ENCODE peak calls at places on chromosomes 6 and 20, in six cellular contexts. One of them, this sample, is unnamed. For H3K4me1, the result is how much of the 10 kb centered on the place peaks cover.

GRCh38 chr20:50521709-50522674 is 11.8 kb downstream of the PTPN1 start:
- DNase-seq in A549: no peak
- DNase-seq in breast epithelium: no peak
- DNase-seq in adrenal gland: no peak
- DNase-seq in stomach: no peak
- DNase-seq in transverse colon: no peak
- DNase-seq in this sample: no peak

GRCh38 chr6:43242908-43243648 is at the start of gene TTBK1:
- DNase-seq in transverse colon: no peak
- DNase-seq in adrenal gland: no peak
- DNase-seq in breast epithelium: no peak
- DNase-seq in stomach: no peak
- DNase-seq in A549: no peak
- DNase-seq in this sample: no peak

GRCh38 chr20:22686097-22686496 is 101.7 kb upstream of the FOXA2 start:
- DNase-seq in transverse colon: peak
- DNase-seq in breast epithelium: no peak
- DNase-seq in A549: peak
- DNase-seq in stomach: peak
- DNase-seq in adrenal gland: peak
- DNase-seq in this sample: peak

GRCh38 chr6:51559059-51559458 is 528.4 kb downstream of the PKHD1 start:
- DNase-seq in A549: no peak
- DNase-seq in stomach: peak
- DNase-seq in adrenal gland: no peak
- DNase-seq in breast epithelium: no peak
- DNase-seq in transverse colon: no peak
- DNase-seq in this sample: peak

GRCh38 chr6:22891930-22892329 is 322.6 kb downstream of the HDGFL1 start:
- DNase-seq in adrenal gland: no peak
- DNase-seq in stomach: no peak
- DNase-seq in transverse colon: no peak
- DNase-seq in A549: no peak
- DNase-seq in breast epithelium: no peak
- DNase-seq in this sample: no peak

GRCh38 chr6:85484941-85485340 is 35.1 kb downstream of the NT5E start:
- DNase-seq in transverse colon: no peak
- DNase-seq in A549: no peak
- DNase-seq in stomach: no peak
- DNase-seq in adrenal gland: no peak
- DNase-seq in breast epithelium: no peak
- DNase-seq in this sample: no peak

GRCh38 chr6:109428889-109429477 is 11.4 kb downstream of the PPIL6 start:
- DNase-seq in breast epithelium: no peak
- DNase-seq in transverse colon: no peak
- DNase-seq in A549: no peak
- DNase-seq in stomach: no peak
- DNase-seq in adrenal gland: no peak
- DNase-seq in this sample: no peak

GRCh38 chr6:160253242-160253641 is 5.4 kb downstream of the SLC22A2 start:
- DNase-seq in adrenal gland: no peak
- DNase-seq in stomach: no peak
- DNase-seq in A549: peak
- DNase-seq in breast epithelium: no peak
- DNase-seq in transverse colon: no peak
- DNase-seq in this sample: no peak

GRCh38 chr20:8587810-8588209 is 455.7 kb downstream of the PLCB1 start:
- DNase-seq in A549: no peak
- DNase-seq in stomach: no peak
- DNase-seq in adrenal gland: no peak
- DNase-seq in breast epithelium: no peak
- DNase-seq in transverse colon: no peak
- DNase-seq in this sample: no peak

GRCh38 chr6:12065321-12066140 is 53.4 kb downstream of the HIVEP1 start:
- DNase-seq in transverse colon: no peak
- DNase-seq in breast epithelium: no peak
- DNase-seq in A549: no peak
- DNase-seq in adrenal gland: no peak
- DNase-seq in stomach: no peak
- DNase-seq in this sample: no peak

GRCh38 chr6:150233797-150234399 is 91.1 kb downstream of the PPP1R14C start:
- DNase-seq in transverse colon: no peak
- DNase-seq in adrenal gland: no peak
- DNase-seq in breast epithelium: no peak
- DNase-seq in stomach: no peak
- DNase-seq in A549: no peak
- DNase-seq in this sample: no peak

GRCh38 chr6:15763827-15764226 is 101.0 kb upstream of the DTNBP1 start:
- DNase-seq in transverse colon: peak
- DNase-seq in stomach: no peak
- DNase-seq in breast epithelium: no peak
- DNase-seq in A549: peak
- DNase-seq in adrenal gland: peak
- DNase-seq in this sample: peak

GRCh38 chr20:13147071-13147961 is 73.8 kb upstream of the ISM1 start:
- DNase-seq in stomach: no peak
- DNase-seq in transverse colon: no peak
- DNase-seq in breast epithelium: no peak
- DNase-seq in A549: no peak
- DNase-seq in adrenal gland: no peak
- DNase-seq in this sample: no peak

GRCh38 chr6:44263357-44264100 is 1.8 kb downstream of the NFKBIE start:
- DNase-seq in adrenal gland: no peak
- DNase-seq in stomach: no peak
- DNase-seq in transverse colon: peak
- DNase-seq in A549: peak
- DNase-seq in breast epithelium: no peak
- DNase-seq in this sample: no peak

GRCh38 chr6:156686429-156686939 is 90.7 kb upstream of the ARID1B start:
- DNase-seq in adrenal gland: no peak
- DNase-seq in A549: peak
- DNase-seq in breast epithelium: peak
- DNase-seq in transverse colon: peak
- DNase-seq in stomach: peak
- DNase-seq in this sample: peak

GRCh38 chr20:2874456-2874855 is 1.2 kb downstream of the PTPRA start:
- DNase-seq in breast epithelium: no peak
- DNase-seq in stomach: no peak
- DNase-seq in transverse colon: no peak
- DNase-seq in A549: no peak
- DNase-seq in adrenal gland: no peak
- DNase-seq in this sample: no peak

GRCh38 chr6:97842536-97842935 is 559.5 kb upstream of the MMS22L start:
- DNase-seq in adrenal gland: no peak
- DNase-seq in stomach: no peak
- DNase-seq in breast epithelium: no peak
- DNase-seq in A549: no peak
- DNase-seq in transverse colon: no peak
- DNase-seq in this sample: no peak

GRCh38 chr6:156933201-156934053 is 156.2 kb downstream of the ARID1B start:
- DNase-seq in transverse colon: peak
- DNase-seq in breast epithelium: peak
- DNase-seq in stomach: peak
- DNase-seq in A549: no peak
- DNase-seq in adrenal gland: no peak
- DNase-seq in this sample: peak

GRCh38 chr6:150676339-150676738 is 76.7 kb downstream of the PLEKHG1 start:
- DNase-seq in adrenal gland: no peak
- DNase-seq in transverse colon: no peak
- DNase-seq in stomach: no peak
- DNase-seq in A549: no peak
- DNase-seq in breast epithelium: no peak
- DNase-seq in this sample: no peak

GRCh38 chr20:19944772-19945459 is 72.2 kb upstream of the NAA20 start:
- DNase-seq in A549: no peak
- DNase-seq in breast epithelium: no peak
- DNase-seq in stomach: no peak
- DNase-seq in adrenal gland: no peak
- DNase-seq in transverse colon: no peak
- DNase-seq in this sample: no peak

GRCh38 chr6:116783852-116784251 is 18.3 kb upstream of the FAM162B start:
- DNase-seq in transverse colon: no peak
- DNase-seq in adrenal gland: no peak
- DNase-seq in breast epithelium: no peak
- DNase-seq in stomach: no peak
- DNase-seq in A549: no peak
- DNase-seq in this sample: no peak

GRCh38 chr6:106370639-106371038 is 10.1 kb downstream of the CRYBG1 start:
- DNase-seq in stomach: no peak
- DNase-seq in adrenal gland: no peak
- DNase-seq in transverse colon: no peak
- DNase-seq in breast epithelium: no peak
- DNase-seq in A549: no peak
- DNase-seq in this sample: no peak

GRCh38 chr6:35161776-35162607 is 20.9 kb upstream of the TCP11 start:
- DNase-seq in adrenal gland: peak
- DNase-seq in transverse colon: no peak
- DNase-seq in stomach: peak
- DNase-seq in breast epithelium: no peak
- DNase-seq in A549: no peak
- DNase-seq in this sample: peak

GRCh38 chr6:129501401-129502051 is 208.5 kb downstream of the ARHGAP18 start:
- DNase-seq in adrenal gland: peak
- DNase-seq in stomach: peak
- DNase-seq in transverse colon: peak
- DNase-seq in A549: peak
- DNase-seq in breast epithelium: peak
- DNase-seq in this sample: peak

GRCh38 chr6:12818324-12818723 is 101.8 kb downstream of the PHACTR1 start:
- DNase-seq in stomach: no peak
- DNase-seq in adrenal gland: peak
- DNase-seq in breast epithelium: no peak
- DNase-seq in transverse colon: no peak
- DNase-seq in A549: no peak
- DNase-seq in this sample: no peak

GRCh38 chr6:3559561-3559960 is 102.7 kb upstream of the SLC22A23 start:
- DNase-seq in stomach: no peak
- DNase-seq in adrenal gland: no peak
- DNase-seq in A549: no peak
- DNase-seq in transverse colon: no peak
- DNase-seq in breast epithelium: no peak
- DNase-seq in this sample: no peak
- H3K4me3 ChIP-seq in stomach: no peak
- H3K4me3 ChIP-seq in adrenal gland: no peak
- H3K4me3 ChIP-seq in A549: no peak
- H3K4me3 ChIP-seq in transverse colon: no peak
- H3K4me3 ChIP-seq in breast epithelium: no peak
- H3K4me3 ChIP-seq in this sample: no peak

DNA sequence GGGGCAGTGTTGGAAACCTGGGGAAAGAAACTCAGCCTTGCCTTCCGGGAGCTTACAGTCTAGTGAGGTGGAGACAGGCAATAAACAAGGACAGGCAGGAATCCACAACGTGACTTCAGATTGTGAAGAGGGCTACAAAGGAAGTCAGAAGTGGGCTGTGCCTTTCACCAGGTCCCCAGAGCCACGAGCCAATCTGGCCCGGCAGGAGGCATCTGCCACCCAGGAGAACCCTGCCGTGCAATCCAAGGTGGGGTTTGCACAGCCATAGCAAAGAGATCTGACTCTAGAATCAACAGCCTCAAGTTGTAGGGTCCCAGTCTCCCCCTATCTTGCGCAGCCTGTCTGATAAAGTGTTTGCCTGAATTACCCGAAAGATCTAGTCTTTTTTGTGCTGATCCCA is 5.5 kb downstream of the SLC32A1 start:
- DNase-seq in transverse colon: no peak
- DNase-seq in A549: no peak
- DNase-seq in breast epithelium: no peak
- DNase-seq in stomach: no peak
- DNase-seq in adrenal gland: no peak
- DNase-seq in this sample: no peak
- H3K4me1 ChIP-seq in transverse colon: under half
- H3K4me1 ChIP-seq in A549: under half
- H3K4me1 ChIP-seq in breast epithelium: under half
- H3K4me1 ChIP-seq in stomach: under half
- H3K4me1 ChIP-seq in adrenal gland: under half
- H3K4me1 ChIP-seq in this sample: under half

GRCh38 chr20:44754554-44754953 is 8.9 kb downstream of the KCNK15 start:
- DNase-seq in A549: no peak
- DNase-seq in breast epithelium: no peak
- DNase-seq in transverse colon: no peak
- DNase-seq in stomach: no peak
- DNase-seq in adrenal gland: no peak
- DNase-seq in this sample: no peak
- TF ChIP-seq CTCF in A549: no peak
- TF ChIP-seq CTCF in breast epithelium: no peak
- TF ChIP-seq CTCF in transverse colon: no peak
- TF ChIP-seq CTCF in stomach: no peak
- TF ChIP-seq CTCF in adrenal gland: no peak
- TF ChIP-seq CTCF in this sample: no peak

DNA sequence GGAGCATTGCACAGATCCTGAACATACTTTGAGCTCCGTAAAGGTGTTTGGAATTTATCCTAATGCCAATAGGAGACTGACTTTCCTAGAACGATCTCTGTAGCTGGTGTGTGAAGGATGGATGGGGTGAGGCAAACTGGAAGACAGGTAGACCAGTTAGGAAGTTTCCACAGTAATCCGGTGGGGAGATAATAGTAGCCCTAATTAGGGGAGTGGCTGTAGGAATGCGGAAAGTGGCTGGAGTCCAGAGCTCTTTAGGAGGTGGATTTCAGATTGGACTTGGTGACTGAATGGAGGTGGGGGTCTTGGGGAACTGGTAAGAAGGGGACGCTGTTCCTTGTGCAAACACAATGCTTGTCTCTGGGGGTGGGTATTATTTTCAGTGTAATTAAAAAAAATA is 146.3 kb downstream of the SOX4 start:
- DNase-seq in transverse colon: no peak
- DNase-seq in stomach: no peak
- DNase-seq in breast epithelium: no peak
- DNase-seq in adrenal gland: no peak
- DNase-seq in A549: no peak
- DNase-seq in this sample: no peak
- H3K4me3 ChIP-seq in transverse colon: no peak
- H3K4me3 ChIP-seq in stomach: no peak
- H3K4me3 ChIP-seq in breast epithelium: no peak
- H3K4me3 ChIP-seq in adrenal gland: no peak
- H3K4me3 ChIP-seq in A549: no peak
- H3K4me3 ChIP-seq in this sample: no peak

DNA sequence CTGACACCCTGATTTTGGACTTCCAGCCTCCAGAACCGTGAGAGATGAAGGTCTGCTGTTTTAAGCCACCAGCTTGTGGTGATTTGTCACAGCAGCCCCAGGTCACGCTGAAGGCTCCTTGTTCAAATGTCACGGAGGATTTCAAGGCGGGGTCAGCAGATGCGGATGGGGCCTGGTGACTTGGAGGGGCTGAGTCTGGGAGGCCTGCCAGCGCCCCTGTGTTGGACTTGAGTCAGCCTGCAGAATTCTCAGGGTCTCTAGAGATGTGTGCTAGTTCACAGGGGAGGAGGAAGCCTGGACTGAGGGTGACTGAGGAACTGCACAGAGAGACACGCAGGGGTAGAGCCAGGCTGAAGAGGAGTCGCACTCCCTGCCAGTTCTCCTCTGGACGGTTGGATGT is 19.5 kb upstream of the TAF4 start:
- DNase-seq in A549: no peak
- DNase-seq in adrenal gland: no peak
- DNase-seq in stomach: no peak
- DNase-seq in breast epithelium: no peak
- DNase-seq in transverse colon: no peak
- DNase-seq in this sample: no peak
- H3K4me1 ChIP-seq in A549: under half
- H3K4me1 ChIP-seq in adrenal gland: under half
- H3K4me1 ChIP-seq in stomach: under half
- H3K4me1 ChIP-seq in breast epithelium: under half
- H3K4me1 ChIP-seq in transverse colon: under half
- H3K4me1 ChIP-seq in this sample: under half